ENCODE peak calls at places on chromosomes 16 and 17, in six cellular contexts. N, S, X, P, V and J are unnamed samples.

GRCh38 chr17:71486171-71486740 is 634.6 kb upstream of the SOX9 start:
- DNase-seq in N (no peak), S (peak), X (no peak), P (no peak), V (no peak), J (no peak)

GRCh38 chr16:80680046-80680445 is 124.4 kb downstream of the CDYL2 start:
- DNase-seq in N (no peak), S (no peak), X (no peak), P (no peak), V (no peak), J (no peak)

GRCh38 chr16:600781-601180 is 10.9 kb downstream of the RAB40C start:
- DNase-seq in N (peak), S (no peak), X (no peak), P (no peak), V (no peak), J (no peak)

GRCh38 chr17:17120294-17120693 is 78.0 kb downstream of the MPRIP start:
- DNase-seq in N (no peak), S (no peak), X (no peak), P (no peak), V (no peak), J (no peak)

GRCh38 chr16:8849411-8850011 is 19.3 kb downstream of the CARHSP1 start:
- DNase-seq in N (no peak), S (no peak), X (no peak), P (no peak), V (no peak), J (no peak)

GRCh38 chr16:57574086-57574485 is 31.6 kb downstream of the ADGRG5 start:
- DNase-seq in N (no peak), S (no peak), X (no peak), P (no peak), V (no peak), J (no peak)

GRCh38 chr16:48503779-48504178 is 106.2 kb downstream of the N4BP1 start:
- DNase-seq in N (no peak), S (peak), X (no peak), P (no peak), V (no peak), J (no peak)

GRCh38 chr17:33914120-33914519 is 341.0 kb upstream of the CCL2 start:
- DNase-seq in N (no peak), S (no peak), X (no peak), P (no peak), V (no peak), J (no peak)

GRCh38 chr17:45111838-45112237 is 20.5 kb downstream of the PLCD3 start:
- DNase-seq in N (no peak), S (no peak), X (no peak), P (no peak), V (no peak), J (no peak)

GRCh38 chr17:4715071-4715749 is 4.8 kb downstream of the ARRB2 start:
- DNase-seq in N (no peak), S (no peak), X (no peak), P (no peak), V (no peak), J (no peak)

GRCh38 chr17:39676198-39676819 is 8.1 kb downstream of the PNMT start:
- DNase-seq in N (peak), S (peak), X (peak), P (no peak), V (peak), J (peak)

GRCh38 chr17:76612977-76613851 is 27.6 kb upstream of the ST6GALNAC2 start:
- DNase-seq in N (peak), S (peak), X (no peak), P (no peak), V (no peak), J (no peak)

GRCh38 chr17:74467221-74467951 is 952 bp downstream of the CD300A start:
- DNase-seq in N (no peak), S (no peak), X (no peak), P (no peak), V (no peak), J (no peak)

GRCh38 chr16:50961944-50962343 is 189.1 kb downstream of the SALL1 start:
- DNase-seq in N (no peak), S (no peak), X (no peak), P (no peak), V (no peak), J (no peak)

GRCh38 chr16:21656795-21657768 is 4.7 kb upstream of the IGSF6 start:
- DNase-seq in N (peak), S (no peak), X (peak), P (peak), V (peak), J (peak)

GRCh38 chr16:84916850-84917249 is 94.5 kb downstream of the ZDHHC7 start:
- DNase-seq in N (no peak), S (no peak), X (peak), P (no peak), V (no peak), J (no peak)

GRCh38 chr16:5615868-5616642 is 518.5 kb upstream of the EEF2KMT start:
- DNase-seq in N (peak), S (peak), X (peak), P (peak), V (peak), J (no peak)

GRCh38 chr16:49284962-49285361 is 3.3 kb upstream of the CBLN1 start:
- DNase-seq in N (no peak), S (no peak), X (no peak), P (no peak), V (no peak), J (no peak)

GRCh38 chr17:55845385-55845784 is 94.5 kb downstream of the PCTP start:
- DNase-seq in N (peak), S (peak), X (no peak), P (no peak), V (peak), J (no peak)

GRCh38 chr16:71311553-71312158 is 22.5 kb upstream of the CMTR2 start:
- DNase-seq in N (peak), S (no peak), X (peak), P (peak), V (no peak), J (no peak)

GRCh38 chr16:22813223-22813945 is 578 bp upstream of the HS3ST2 start:
- DNase-seq in N (peak), S (peak), X (no peak), P (no peak), V (peak), J (peak)

GRCh38 chr17:77382966-77383612 is 242.3 kb downstream of the SEC14L1 start:
- DNase-seq in N (no peak), S (no peak), X (no peak), P (no peak), V (no peak), J (no peak)

GRCh38 chr17:68861602-68862001 is 93.6 kb downstream of the ABCA8 start:
- DNase-seq in N (no peak), S (no peak), X (peak), P (no peak), V (no peak), J (peak)

GRCh38 chr17:57085448-57086068 is 512 bp downstream of the AKAP1 start:
- DNase-seq in N (peak), S (peak), X (peak), P (peak), V (peak), J (peak)